ENCODE peak calls at places on chromosome 16, in six cellular contexts. One of them, this sample, is unnamed.

GRCh38 chr16:74740795-74741304 is 33.8 kb downstream of the FA2H start:
- DNase-seq in HFF-Myc: no peak
- DNase-seq in bronchial epithelial cell: peak; percentile 73
- DNase-seq in A172: peak; percentile 55
- DNase-seq in AG10803: no peak
- DNase-seq in skeletal muscle cell: no peak
- DNase-seq in this sample: peak; percentile 84

GRCh38 chr16:86089986-86090385 is 191.0 kb downstream of the IRF8 start:
- DNase-seq in AG10803: no peak
- DNase-seq in bronchial epithelial cell: no peak
- DNase-seq in skeletal muscle cell: no peak
- DNase-seq in HFF-Myc: no peak
- DNase-seq in A172: no peak
- DNase-seq in this sample: no peak

GRCh38 chr16:30637952-30638351 is 12.8 kb upstream of the PRR14 start:
- DNase-seq in skeletal muscle cell: no peak
- DNase-seq in AG10803: peak; percentile 58
- DNase-seq in bronchial epithelial cell: peak; percentile 56
- DNase-seq in HFF-Myc: peak; percentile 44
- DNase-seq in A172: peak; percentile 75
- DNase-seq in this sample: peak; percentile 75

GRCh38 chr16:5005916-5006315 is 27.8 kb downstream of the NAGPA start:
- DNase-seq in AG10803: no peak
- DNase-seq in HFF-Myc: no peak
- DNase-seq in bronchial epithelial cell: no peak
- DNase-seq in skeletal muscle cell: no peak
- DNase-seq in A172: no peak
- DNase-seq in this sample: no peak

GRCh38 chr16:49484454-49484853 is 110.8 kb downstream of the C16orf78 start:
- DNase-seq in HFF-Myc: no peak
- DNase-seq in A172: no peak
- DNase-seq in skeletal muscle cell: no peak
- DNase-seq in bronchial epithelial cell: no peak
- DNase-seq in AG10803: no peak
- DNase-seq in this sample: no peak

GRCh38 chr16:46974352-46974751 is 878 bp upstream of the DNAJA2 start:
- DNase-seq in AG10803: peak; percentile 11
- DNase-seq in HFF-Myc: no peak
- DNase-seq in skeletal muscle cell: no peak
- DNase-seq in A172: no peak
- DNase-seq in bronchial epithelial cell: peak; percentile 7
- DNase-seq in this sample: peak; percentile 23

GRCh38 chr16:75254359-75254837 is 3.0 kb upstream of the BCAR1 start:
- DNase-seq in skeletal muscle cell: peak; percentile 56
- DNase-seq in A172: peak; percentile 97
- DNase-seq in AG10803: peak; percentile 98
- DNase-seq in HFF-Myc: peak; percentile 77
- DNase-seq in bronchial epithelial cell: peak; percentile 78
- DNase-seq in this sample: peak; percentile 88

GRCh38 chr16:10040136-10041080 is 141.8 kb downstream of the GRIN2A start:
- DNase-seq in AG10803: no peak
- DNase-seq in A172: no peak
- DNase-seq in skeletal muscle cell: no peak
- DNase-seq in bronchial epithelial cell: no peak
- DNase-seq in HFF-Myc: no peak
- DNase-seq in this sample: no peak

GRCh38 chr16:86318119-86318518 is 192.2 kb upstream of the FOXF1 start:
- DNase-seq in bronchial epithelial cell: no peak
- DNase-seq in A172: no peak
- DNase-seq in HFF-Myc: no peak
- DNase-seq in AG10803: no peak
- DNase-seq in skeletal muscle cell: no peak
- DNase-seq in this sample: no peak

GRCh38 chr16:35798885-35799426 is 2339.5 kb downstream of the TP53TG3F start:
- DNase-seq in A172: no peak
- DNase-seq in bronchial epithelial cell: no peak
- DNase-seq in HFF-Myc: no peak
- DNase-seq in AG10803: no peak
- DNase-seq in skeletal muscle cell: no peak
- DNase-seq in this sample: peak; percentile 22

GRCh38 chr16:54465063-54465462 is 178.5 kb upstream of the IRX3 start:
- DNase-seq in AG10803: no peak
- DNase-seq in HFF-Myc: no peak
- DNase-seq in bronchial epithelial cell: no peak
- DNase-seq in skeletal muscle cell: no peak
- DNase-seq in A172: no peak
- DNase-seq in this sample: no peak

GRCh38 chr16:89268987-89269735 is 51.7 kb downstream of the ZNF778 start:
- DNase-seq in bronchial epithelial cell: no peak
- DNase-seq in AG10803: no peak
- DNase-seq in HFF-Myc: no peak
- DNase-seq in skeletal muscle cell: peak; percentile 48
- DNase-seq in A172: peak; percentile 49
- DNase-seq in this sample: peak; percentile 65

GRCh38 chr16:29696881-29697331 is 17.9 kb downstream of the QPRT start:
- DNase-seq in AG10803: no peak
- DNase-seq in bronchial epithelial cell: no peak
- DNase-seq in HFF-Myc: no peak
- DNase-seq in A172: no peak
- DNase-seq in skeletal muscle cell: no peak
- DNase-seq in this sample: no peak

GRCh38 chr16:78770353-78771091 is 671.1 kb downstream of the WWOX start:
- DNase-seq in HFF-Myc: no peak
- DNase-seq in A172: no peak
- DNase-seq in skeletal muscle cell: no peak
- DNase-seq in bronchial epithelial cell: peak; percentile 19
- DNase-seq in AG10803: peak; percentile 6
- DNase-seq in this sample: peak; percentile 52

GRCh38 chr16:3819741-3820724 is 60.5 kb downstream of the CREBBP start:
- DNase-seq in A172: peak; percentile 85
- DNase-seq in AG10803: peak; percentile 85
- DNase-seq in skeletal muscle cell: peak; percentile 89
- DNase-seq in HFF-Myc: peak; percentile 67
- DNase-seq in bronchial epithelial cell: peak; percentile 91
- DNase-seq in this sample: peak; percentile 96